ENCODE peak calls at places on chromosome 2, in nine cellular contexts. One of them, this sample, is unnamed.

GRCh38 chr2:71477231-71477681 is 23.9 kb downstream of the DYSF start:
- DNase-seq in sigmoid colon: peak
- DNase-seq in GM12892: no peak
- DNase-seq in IMR-90: no peak
- DNase-seq in K562: no peak
- DNase-seq in transverse colon: no peak
- DNase-seq in NB4: peak
- DNase-seq in prostate gland: no peak
- DNase-seq in HepG2: no peak
- DNase-seq in this sample: no peak

GRCh38 chr2:237900891-237901831 is 41.7 kb downstream of the RAMP1 start:
- DNase-seq in sigmoid colon: peak
- DNase-seq in GM12892: no peak
- DNase-seq in IMR-90: no peak
- DNase-seq in K562: no peak
- DNase-seq in transverse colon: no peak
- DNase-seq in NB4: no peak
- DNase-seq in prostate gland: no peak
- DNase-seq in HepG2: no peak
- DNase-seq in this sample: no peak

GRCh38 chr2:59301466-59302402 is 1060.6 kb upstream of the FANCL start:
- DNase-seq in sigmoid colon: peak
- DNase-seq in GM12892: no peak
- DNase-seq in IMR-90: peak
- DNase-seq in K562: peak
- DNase-seq in transverse colon: peak
- DNase-seq in NB4: peak
- DNase-seq in prostate gland: peak
- DNase-seq in HepG2: peak
- DNase-seq in this sample: peak

GRCh38 chr2:144088863-144089262 is 431.1 kb downstream of the ZEB2 start:
- DNase-seq in sigmoid colon: no peak
- DNase-seq in GM12892: no peak
- DNase-seq in IMR-90: no peak
- DNase-seq in K562: no peak
- DNase-seq in transverse colon: no peak
- DNase-seq in NB4: no peak
- DNase-seq in prostate gland: no peak
- DNase-seq in HepG2: no peak
- DNase-seq in this sample: no peak

GRCh38 chr2:171712051-171712450 is 24.8 kb downstream of the DYNC1I2 start:
- DNase-seq in sigmoid colon: no peak
- DNase-seq in GM12892: no peak
- DNase-seq in IMR-90: peak
- DNase-seq in K562: no peak
- DNase-seq in transverse colon: no peak
- DNase-seq in NB4: peak
- DNase-seq in prostate gland: no peak
- DNase-seq in HepG2: no peak
- DNase-seq in this sample: no peak

GRCh38 chr2:17479875-17480274 is 38.4 kb downstream of the RAD51AP2 start:
- DNase-seq in sigmoid colon: no peak
- DNase-seq in GM12892: no peak
- DNase-seq in IMR-90: peak
- DNase-seq in K562: no peak
- DNase-seq in transverse colon: no peak
- DNase-seq in NB4: no peak
- DNase-seq in prostate gland: no peak
- DNase-seq in HepG2: peak
- DNase-seq in this sample: no peak

GRCh38 chr2:206443735-206444527 is 599 bp downstream of the ADAM23 start:
- DNase-seq in sigmoid colon: no peak
- DNase-seq in GM12892: peak
- DNase-seq in IMR-90: peak
- DNase-seq in K562: no peak
- DNase-seq in transverse colon: no peak
- DNase-seq in NB4: peak
- DNase-seq in prostate gland: no peak
- DNase-seq in HepG2: no peak
- DNase-seq in this sample: peak

GRCh38 chr2:75139171-75139570 is 60.1 kb downstream of the TACR1 start:
- DNase-seq in sigmoid colon: no peak
- DNase-seq in GM12892: no peak
- DNase-seq in IMR-90: no peak
- DNase-seq in K562: no peak
- DNase-seq in transverse colon: no peak
- DNase-seq in NB4: no peak
- DNase-seq in prostate gland: no peak
- DNase-seq in HepG2: no peak
- DNase-seq in this sample: no peak

GRCh38 chr2:18435425-18436037 is 124.9 kb downstream of the RDH14 start:
- DNase-seq in sigmoid colon: no peak
- DNase-seq in GM12892: no peak
- DNase-seq in IMR-90: peak
- DNase-seq in K562: no peak
- DNase-seq in transverse colon: no peak
- DNase-seq in NB4: peak
- DNase-seq in prostate gland: peak
- DNase-seq in HepG2: peak
- DNase-seq in this sample: peak

GRCh38 chr2:108288534-108289106 is at the start of gene SULT1C2:
- DNase-seq in sigmoid colon: no peak
- DNase-seq in GM12892: no peak
- DNase-seq in IMR-90: peak
- DNase-seq in K562: no peak
- DNase-seq in transverse colon: no peak
- DNase-seq in NB4: no peak
- DNase-seq in prostate gland: no peak
- DNase-seq in HepG2: peak
- DNase-seq in this sample: no peak

GRCh38 chr2:190334479-190335224 is 8.7 kb upstream of the INPP1 start:
- DNase-seq in sigmoid colon: no peak
- DNase-seq in GM12892: no peak
- DNase-seq in IMR-90: no peak
- DNase-seq in K562: peak
- DNase-seq in transverse colon: no peak
- DNase-seq in NB4: no peak
- DNase-seq in prostate gland: no peak
- DNase-seq in HepG2: peak
- DNase-seq in this sample: no peak
- TF ChIP-seq POLR2A in sigmoid colon: no peak
- TF ChIP-seq POLR2A in GM12892: no peak
- TF ChIP-seq POLR2A in IMR-90: no peak
- TF ChIP-seq POLR2A in K562: peak
- TF ChIP-seq POLR2A in transverse colon: no peak
- TF ChIP-seq POLR2A in NB4: no peak
- TF ChIP-seq POLR2A in prostate gland: no peak
- TF ChIP-seq POLR2A in HepG2: peak
- TF ChIP-seq POLR2A in this sample: no peak

GRCh38 chr2:39436592-39437521 is at the start of gene MAP4K3:
- DNase-seq in sigmoid colon: peak
- DNase-seq in GM12892: peak
- DNase-seq in IMR-90: peak
- DNase-seq in K562: peak
- DNase-seq in transverse colon: peak
- DNase-seq in NB4: peak
- DNase-seq in prostate gland: peak
- DNase-seq in HepG2: peak
- DNase-seq in this sample: peak
- TF ChIP-seq POLR2A in sigmoid colon: peak
- TF ChIP-seq POLR2A in GM12892: no peak
- TF ChIP-seq POLR2A in IMR-90: peak
- TF ChIP-seq POLR2A in K562: peak
- TF ChIP-seq POLR2A in transverse colon: peak
- TF ChIP-seq POLR2A in NB4: peak
- TF ChIP-seq POLR2A in prostate gland: peak
- TF ChIP-seq POLR2A in HepG2: peak
- TF ChIP-seq POLR2A in this sample: peak

DNA sequence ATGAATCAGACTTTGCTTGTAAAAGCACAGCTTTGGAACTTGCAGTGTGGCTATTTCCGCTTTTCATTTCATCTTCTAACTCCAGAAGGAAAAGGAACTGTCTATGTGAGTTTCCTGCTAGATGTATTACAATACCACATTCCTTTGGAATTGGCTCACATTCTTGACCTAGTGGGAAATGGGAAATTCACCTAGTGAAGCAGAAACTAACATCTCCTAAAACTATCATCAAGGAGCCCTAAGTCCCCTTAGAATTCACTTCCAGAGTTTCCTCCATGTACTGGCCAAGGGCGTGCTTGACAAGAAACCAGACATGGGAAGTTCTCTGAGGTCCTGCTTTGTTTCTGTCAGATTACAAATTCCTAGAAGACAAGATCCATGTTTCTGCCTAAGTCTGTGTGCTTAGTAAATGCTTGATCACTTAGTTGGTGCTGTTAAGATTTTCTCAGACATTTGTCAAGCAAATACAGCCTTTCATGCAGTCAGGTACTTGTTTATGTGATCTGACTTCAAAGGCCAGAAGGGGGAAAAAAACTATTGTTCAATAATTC is 275.7 kb upstream of the FN1 start:
- DNase-seq in sigmoid colon: no peak
- DNase-seq in GM12892: no peak
- DNase-seq in IMR-90: peak
- DNase-seq in K562: no peak
- DNase-seq in transverse colon: no peak
- DNase-seq in NB4: peak
- DNase-seq in prostate gland: no peak
- DNase-seq in HepG2: peak
- DNase-seq in this sample: no peak
- TF ChIP-seq POLR2A in sigmoid colon: no peak
- TF ChIP-seq POLR2A in GM12892: no peak
- TF ChIP-seq POLR2A in IMR-90: no peak
- TF ChIP-seq POLR2A in K562: no peak
- TF ChIP-seq POLR2A in transverse colon: no peak
- TF ChIP-seq POLR2A in NB4: no peak
- TF ChIP-seq POLR2A in prostate gland: no peak
- TF ChIP-seq POLR2A in HepG2: no peak
- TF ChIP-seq POLR2A in this sample: no peak

DNA sequence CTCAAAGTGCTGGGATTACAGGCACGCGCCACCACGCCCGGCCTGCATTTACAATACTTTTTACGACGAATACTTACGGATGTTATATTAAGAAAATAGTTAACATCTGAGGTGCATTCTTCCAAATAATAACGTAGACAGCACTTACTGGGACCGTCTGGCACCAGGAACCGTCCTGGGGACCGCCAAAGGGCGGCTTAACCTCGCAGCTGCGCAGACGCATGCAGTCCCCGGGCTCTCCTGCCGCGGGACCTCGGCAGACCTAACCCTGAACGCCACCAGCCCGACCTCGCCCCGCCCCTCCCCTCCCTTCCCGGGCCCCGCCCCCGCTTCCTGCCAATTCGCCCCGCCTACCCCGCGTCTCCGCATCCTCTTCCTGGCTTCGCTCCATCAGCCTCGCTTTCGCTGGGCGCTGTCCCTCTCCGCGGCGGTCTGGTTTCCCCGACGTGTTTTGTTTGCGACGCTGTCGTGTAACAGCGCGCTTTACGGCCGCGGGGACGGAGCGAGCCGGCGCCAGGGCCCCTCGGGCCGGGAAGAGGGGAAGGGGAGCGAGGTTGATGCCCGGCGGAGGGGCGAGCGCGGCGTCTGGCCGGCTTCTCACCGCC is at the start of gene CNOT11:
- DNase-seq in sigmoid colon: peak
- DNase-seq in GM12892: peak
- DNase-seq in IMR-90: peak
- DNase-seq in K562: peak
- DNase-seq in transverse colon: peak
- DNase-seq in NB4: peak
- DNase-seq in prostate gland: peak
- DNase-seq in HepG2: peak
- DNase-seq in this sample: peak
- TF ChIP-seq POLR2A in sigmoid colon: peak
- TF ChIP-seq POLR2A in GM12892: peak
- TF ChIP-seq POLR2A in IMR-90: peak
- TF ChIP-seq POLR2A in K562: peak
- TF ChIP-seq POLR2A in transverse colon: peak
- TF ChIP-seq POLR2A in NB4: peak
- TF ChIP-seq POLR2A in prostate gland: peak
- TF ChIP-seq POLR2A in HepG2: peak
- TF ChIP-seq POLR2A in this sample: peak